ENCODE peak calls at places on chromosomes 7 and 10, in seven cellular contexts. F is iPS DF 19.7, G is WTC11, V is GDM1, P is left ventricle myocardium superior, Z is cerebellar cortex, K is upper lobe of left lung. Y is an unnamed sample.

GRCh38 chr10:71233491-71233892 is 21.1 kb downstream of the UNC5B start:
- DNase-seq in V (no peak), Z (no peak), K (no peak), G (no peak), P (no peak), F (no peak), Y (no peak)

GRCh38 chr7:157644946-157645345 is 308.1 kb downstream of the DNAJB6 start:
- DNase-seq in F (no peak), Z (no peak), K (no peak), G (no peak), P (no peak), V (no peak), Y (no peak)

GRCh38 chr7:77893813-77894212 is 95.2 kb downstream of the PHTF2 start:
- DNase-seq in V (no peak), Z (no peak), G (no peak), P (no peak), K (no peak), F (no peak), Y (no peak)

GRCh38 chr10:15427836-15428414 is 56.8 kb upstream of the FAM171A1 start:
- DNase-seq in Z (peak; percentile 74), P (no peak), F (no peak), V (no peak), K (no peak), G (no peak), Y (peak; percentile 53)

GRCh38 chr7:30683839-30684238 is 1.6 kb upstream of the CRHR2 start:
- DNase-seq in V (no peak), P (peak; percentile 59), G (no peak), Z (peak; percentile 83), F (no peak), K (no peak), Y (no peak)

GRCh38 chr10:43596546-43596945 is 9.7 kb upstream of the ZNF485 start:
- DNase-seq in P (no peak), K (no peak), V (no peak), F (no peak), G (no peak), Z (no peak), Y (no peak)

GRCh38 chr10:88195841-88196240 is 332.4 kb downstream of the PTEN start:
- DNase-seq in K (no peak), F (no peak), G (no peak), P (no peak), V (no peak), Z (no peak), Y (no peak)

GRCh38 chr10:132899751-132900065 is 42.7 kb downstream of the CFAP46 start:
- DNase-seq in F (no peak), G (no peak), P (peak; percentile 19), V (no peak), Z (no peak), K (no peak), Y (no peak)

GRCh38 chr10:2076528-2076927 is 339.2 kb upstream of the ADARB2 start:
- DNase-seq in K (no peak), Z (no peak), V (no peak), P (no peak), G (peak; percentile 33), F (no peak), Y (no peak)

GRCh38 chr7:70165477-70166170 is 567.3 kb downstream of the AUTS2 start:
- DNase-seq in P (no peak), G (no peak), F (no peak), K (no peak), V (no peak), Z (no peak), Y (no peak)

GRCh38 chr10:125177641-125178640 is 17.6 kb upstream of the CTBP2 start:
- DNase-seq in F (no peak), K (no peak), P (no peak), Z (no peak), G (no peak), V (no peak), Y (no peak)

GRCh38 chr7:24505968-24506367 is 67.3 kb upstream of the PALS2 start:
- DNase-seq in P (no peak), Z (no peak), K (no peak), G (no peak), F (peak; percentile 35), V (no peak), Y (no peak)

GRCh38 chr10:79454259-79454658 is 8.8 kb upstream of the ZCCHC24 start:
- DNase-seq in K (peak; percentile 50), V (no peak), F (no peak), P (peak; percentile 33), Z (no peak), G (no peak), Y (peak; percentile 57)

GRCh38 chr10:128156999-128157755 is 31.0 kb upstream of the MKI67 start:
- DNase-seq in K (no peak), G (no peak), Z (no peak), V (no peak), F (no peak), P (no peak), Y (no peak)

GRCh38 chr7:129262333-129262732 is 37.5 kb downstream of the AHCYL2 start:
- DNase-seq in Z (no peak), F (no peak), V (peak; percentile 25), K (no peak), P (no peak), G (no peak), Y (no peak)

Y was measured in hepatic stellate cell.